ENCODE peak calls at places on chromosomes 6 and 20, in four cellular contexts. B is upper lobe of left lung, J is brain microvascular endothelial cell, X is GM10248. K is an unnamed sample.

GRCh38 chr6:31677955-31678354 is 2.9 kb downstream of the LY6G5C start:
- DNase-seq in B (no peak), J (no peak), X (no peak), K (no peak)

GRCh38 chr6:79307321-79308036 is 73.0 kb upstream of the HMGN3 start:
- DNase-seq in B (no peak), J (peak), X (no peak), K (no peak)

GRCh38 chr6:105794263-105794662 is 291.9 kb upstream of the PRDM1 start:
- DNase-seq in B (peak), J (no peak), X (no peak), K (no peak)

GRCh38 chr6:15592610-15593009 is 70.2 kb downstream of the DTNBP1 start:
- DNase-seq in B (no peak), J (no peak), X (no peak), K (no peak)

GRCh38 chr6:144482142-144482541 is 197.0 kb downstream of the UTRN start:
- DNase-seq in B (peak), J (peak), X (peak), K (peak)

GRCh38 chr20:381581-382290 is 1.2 kb downstream of the TRIB3 start:
- DNase-seq in B (peak), J (peak), X (peak), K (peak)

GRCh38 chr6:20479075-20479871 is 55.0 kb upstream of the CDKAL1 start:
- DNase-seq in B (no peak), J (no peak), X (no peak), K (no peak)

GRCh38 chr6:43644940-43645612 is at the start of gene RSPH9:
- DNase-seq in B (peak), J (peak), X (peak), K (peak)

GRCh38 chr6:12709116-12709515 is 7.5 kb upstream of the PHACTR1 start:
- DNase-seq in B (no peak), J (peak), X (no peak), K (no peak)

GRCh38 chr6:70819715-70820114 is 137.1 kb downstream of the B3GAT2 start:
- DNase-seq in B (no peak), J (no peak), X (no peak), K (no peak)

GRCh38 chr20:26208296-26209091 is 511.8 kb upstream of the ZNF337 start:
- DNase-seq in B (peak), J (no peak), X (peak), K (no peak)

GRCh38 chr6:131167773-131168172 is 32.5 kb downstream of the AKAP7 start:
- DNase-seq in B (no peak), J (no peak), X (no peak), K (no peak)
- TF ChIP-seq CTCF in B (no peak), J (no peak), X (peak), K (no peak)

GRCh38 chr20:43415661-43416430 is 41.9 kb upstream of the SRSF6 start:
- DNase-seq in B (no peak), J (no peak), X (no peak), K (no peak)

GRCh38 chr20:43416591-43417228 is 41.0 kb upstream of the SRSF6 start:
- DNase-seq in B (no peak), J (no peak), X (no peak), K (no peak)

GRCh38 chr20:43426172-43426571 is 31.5 kb upstream of the SRSF6 start:
- DNase-seq in B (no peak), J (no peak), X (no peak), K (no peak)

GRCh38 chr20:43420192-43420591 is 37.5 kb upstream of the SRSF6 start:
- DNase-seq in B (no peak), J (no peak), X (no peak), K (no peak)
- TF ChIP-seq CTCF in B (no peak), J (no peak), X (no peak), K (no peak)

GRCh38 chr20:51801220-51801991 is 915 bp downstream of the SALL4 start:
- DNase-seq in B (no peak), J (no peak), X (no peak), K (no peak)
- TF ChIP-seq CTCF in B (no peak), J (peak), X (no peak), K (no peak)

GRCh38 chr6:1395496-1395895 is 6.1 kb downstream of the FOXF2 start:
- DNase-seq in B (no peak), J (no peak), X (no peak), K (no peak)
- TF ChIP-seq CTCF in B (no peak), J (no peak), X (no peak), K (no peak)

DNA sequence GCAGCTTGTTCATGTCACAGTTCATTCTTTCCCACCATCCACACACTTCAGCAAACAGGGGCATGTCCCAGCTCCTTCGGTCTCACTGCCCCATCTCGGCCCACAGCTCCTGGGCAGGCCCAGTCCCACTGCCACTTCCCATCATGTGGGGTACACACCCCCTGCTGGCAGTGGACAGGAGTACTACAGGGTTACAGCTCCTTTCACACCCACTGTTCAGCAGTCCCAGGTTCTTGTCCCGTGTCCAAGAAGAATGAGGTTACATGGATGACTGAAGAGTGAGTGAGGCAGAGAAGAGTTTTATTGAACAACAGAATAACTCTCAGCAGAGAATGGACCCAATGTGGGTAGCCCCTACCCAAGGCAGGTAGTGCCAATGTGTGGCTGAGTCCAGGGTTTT is 77.8 kb upstream of the SMLR1 start:
- DNase-seq in B (no peak), J (no peak), X (no peak), K (no peak)
- TF ChIP-seq CTCF in B (no peak), J (peak), X (no peak), K (no peak)

GRCh38 chr6:142088858-142089216 is 43.9 kb upstream of the GJE1 start:
- DNase-seq in B (no peak), J (peak), X (no peak), K (no peak)

GRCh38 chr6:142087950-142088857 is 44.5 kb upstream of the GJE1 start:
- DNase-seq in B (no peak), J (no peak), X (no peak), K (no peak)
- TF ChIP-seq CTCF in B (no peak), J (no peak), X (no peak), K (no peak)

GRCh38 chr6:146913842-146914562 is 290.2 kb upstream of the STXBP5 start:
- DNase-seq in B (peak), J (peak), X (no peak), K (no peak)
- TF ChIP-seq CTCF in B (no peak), J (no peak), X (no peak), K (no peak)

GRCh38 chr6:73675466-73676098 is 20.4 kb upstream of the CD109 start:
- DNase-seq in B (peak), J (peak), X (peak), K (peak)
- TF ChIP-seq CTCF in B (peak), J (peak), X (peak), K (peak)

GRCh38 chr20:39029324-39029820 is 67.2 kb downstream of the DHX35 start:
- DNase-seq in B (no peak), J (no peak), X (no peak), K (no peak)
- TF ChIP-seq CTCF in B (no peak), J (no peak), X (no peak), K (no peak)

GRCh38 chr6:7669742-7670141 is 56.2 kb upstream of the BMP6 start:
- DNase-seq in B (no peak), J (no peak), X (no peak), K (no peak)
- TF ChIP-seq CTCF in B (no peak), J (peak), X (no peak), K (no peak)